ENCODE peak calls at places on chromosome 6, in ten cellular contexts. F is breast epithelium, L is gastrocnemius medialis, B is tibial nerve, E is A549, C is uterus, O is Peyer's patch, Z is stomach, H is ovary, S is adrenal gland. V is an unnamed sample. For H3K4me1 and H3K9me3, the result is how much of the 10 kb centered on the place peaks cover.

GRCh38 chr6:37474316-37474715 is 25.4 kb downstream of the CCDC167 start:
- DNase-seq in B (no peak), L (no peak), Z (no peak), E (no peak), F (no peak), O (no peak), C (no peak), S (no peak), H (no peak), V (no peak)

GRCh38 chr6:50362706-50363105 is 313.0 kb upstream of the DEFB112 start:
- DNase-seq in S (no peak), C (no peak), Z (no peak), O (no peak), F (no peak), H (no peak), L (no peak), B (no peak), E (no peak), V (no peak)

GRCh38 chr6:21595265-21595950 is 1.9 kb downstream of the SOX4 start:
- DNase-seq in C (peak), H (peak), S (peak), F (peak), Z (peak), L (no peak), B (peak), O (peak), E (peak), V (peak)

GRCh38 chr6:147867827-147868226 is 359.3 kb downstream of the SAMD5 start:
- DNase-seq in Z (no peak), B (no peak), L (no peak), E (no peak), H (no peak), C (no peak), S (no peak), F (no peak), O (no peak), V (no peak)

GRCh38 chr6:138815797-138816528 is 20.1 kb downstream of the ECT2L start:
- DNase-seq in C (no peak), S (peak), H (no peak), L (no peak), B (peak), E (peak), Z (no peak), F (no peak), O (no peak), V (no peak)

GRCh38 chr6:105985816-105986632 is 100.1 kb upstream of the PRDM1 start:
- DNase-seq in C (no peak), S (no peak), B (no peak), L (no peak), O (no peak), E (no peak), F (no peak), Z (no peak), H (peak), V (no peak)

GRCh38 chr6:70385931-70386330 is 27.4 kb upstream of the FAM135A start:
- DNase-seq in L (no peak), B (no peak), O (no peak), Z (no peak), E (no peak), F (no peak), S (no peak), C (no peak), H (no peak), V (no peak)

GRCh38 chr6:118810420-118811027 is 83.4 kb upstream of the ASF1A start:
- DNase-seq in O (no peak), B (no peak), E (no peak), L (no peak), F (no peak), C (no peak), S (peak), H (no peak), Z (peak), V (no peak)

GRCh38 chr6:131532476-131533108 is 40.4 kb upstream of the ARG1 start:
- DNase-seq in S (peak), F (no peak), Z (no peak), L (no peak), B (no peak), E (no peak), H (no peak), C (no peak), O (no peak), V (no peak)

GRCh38 chr6:105292689-105293339 is 110.1 kb downstream of the PREP start:
- DNase-seq in S (no peak), Z (no peak), L (no peak), E (no peak), F (no peak), H (no peak), O (no peak), C (no peak), B (no peak), V (no peak)

GRCh38 chr6:51360287-51360686 is 541.6 kb downstream of the TFAP2B start:
- DNase-seq in B (no peak), C (no peak), S (no peak), O (no peak), E (no peak), Z (no peak), L (no peak), H (no peak), F (no peak), V (no peak)

GRCh38 chr6:149026530-149026942 is 279.7 kb downstream of the UST start:
- DNase-seq in L (no peak), H (no peak), B (peak), Z (no peak), O (no peak), C (no peak), F (no peak), S (peak), E (peak), V (no peak)

GRCh38 chr6:140079328-140079727 is 704.9 kb upstream of the CITED2 start:
- DNase-seq in S (peak), Z (peak), B (no peak), H (peak), F (no peak), L (no peak), E (no peak), O (no peak), C (peak), V (peak)

GRCh38 chr6:93894521-93894920 is 475.2 kb upstream of the EPHA7 start:
- DNase-seq in F (no peak), S (no peak), E (no peak), O (no peak), C (no peak), B (no peak), H (no peak), L (no peak), Z (no peak), V (no peak)

GRCh38 chr6:110949679-110950285 is 8.7 kb upstream of the GTF3C6 start:
- DNase-seq in E (peak), O (no peak), F (no peak), Z (no peak), L (no peak), B (no peak), C (no peak), H (no peak), S (no peak), V (no peak)

GRCh38 chr6:142802124-142802523 is 142.9 kb downstream of the HIVEP2 start:
- DNase-seq in F (no peak), L (peak), O (no peak), Z (no peak), B (no peak), E (peak), C (peak), H (no peak), S (peak), V (no peak)

GRCh38 chr6:131146865-131147264 is 11.6 kb downstream of the AKAP7 start:
- DNase-seq in L (no peak), S (no peak), B (no peak), O (no peak), F (no peak), H (no peak), Z (no peak), E (no peak), C (no peak), V (no peak)

GRCh38 chr6:136158398-136158797 is 91.7 kb downstream of the MTFR2 start:
- DNase-seq in O (no peak), H (peak), F (no peak), E (no peak), S (peak), B (peak), C (peak), L (peak), Z (no peak), V (peak)

GRCh38 chr6:170101281-170102035 is 189.4 kb downstream of the DLL1 start:
- DNase-seq in B (no peak), Z (peak), H (peak), L (peak), F (peak), O (no peak), C (peak), S (no peak), E (no peak), V (peak)

GRCh38 chr6:109916759-109917158 is 61.4 kb upstream of the GPR6 start:
- DNase-seq in Z (no peak), B (no peak), L (no peak), C (no peak), H (no peak), F (no peak), E (no peak), S (no peak), O (no peak), V (no peak)

GRCh38 chr6:149331043-149331807 is 13.7 kb downstream of the TAB2 start:
- DNase-seq in H (no peak), C (no peak), Z (no peak), F (no peak), L (no peak), O (no peak), B (no peak), S (no peak), E (no peak), V (no peak)

GRCh38 chr6:139591075-139591474 is 216.6 kb upstream of the CITED2 start:
- DNase-seq in S (no peak), C (no peak), H (no peak), L (no peak), E (no peak), Z (no peak), B (no peak), O (no peak), F (no peak), V (no peak)

DNA sequence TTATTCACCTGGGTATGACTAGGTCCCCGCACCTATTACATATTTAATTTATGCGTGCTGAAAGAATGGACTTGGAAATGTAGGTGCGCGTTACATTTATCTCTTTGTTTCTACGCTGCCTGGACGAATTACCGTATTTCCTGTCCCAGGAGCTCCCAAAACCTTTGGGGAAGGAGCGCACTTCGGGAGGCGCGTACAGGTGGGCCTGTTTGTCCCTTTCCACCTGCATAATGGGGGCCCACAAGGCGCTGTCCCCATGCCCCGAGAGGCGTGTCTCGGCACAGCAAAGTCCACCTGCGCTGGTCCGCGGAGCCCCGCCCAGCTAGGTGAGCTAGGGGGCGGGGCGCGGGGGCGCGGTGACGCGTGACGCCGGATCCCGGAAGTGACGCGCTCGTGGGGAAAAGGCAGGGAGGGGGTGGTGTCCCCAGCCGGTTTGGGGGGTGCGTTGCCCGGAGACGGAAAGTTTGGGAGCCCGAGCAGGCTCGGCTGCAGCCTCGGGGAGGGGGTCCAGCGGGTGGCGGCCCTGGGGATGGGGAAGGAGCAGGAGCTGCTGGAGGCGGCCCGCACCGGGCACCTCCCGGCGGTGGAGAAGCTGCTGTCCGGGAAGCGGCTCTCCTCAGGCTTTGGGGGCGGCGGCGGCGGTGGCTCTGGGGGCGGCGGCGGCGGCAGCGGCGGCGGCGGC is at the start of gene ANKS1A:
- DNase-seq in B (peak), C (peak), L (peak), S (peak), E (peak), F (peak), Z (peak), O (peak), H (peak), V (peak)
- TF ChIP-seq POLR2A in B (no peak), C (peak), L (peak), S (peak), E (peak), F (peak), Z (no peak), O (peak), H (peak), V (peak)

GRCh38 chr6:157221049-157221816 is 102.1 kb downstream of the TMEM242 start:
- DNase-seq in O (peak), E (peak), F (peak), B (peak), C (peak), Z (peak), L (peak), S (peak), H (peak), V (peak)
- H3K4me1 ChIP-seq in O (under half), E (under half), F (under half), B (under half), C (under half), Z (under half), L (under half), S (under half), H (under half), V (under half)

GRCh38 chr6:27448456-27448855 is 24.4 kb downstream of the ZNF184 start:
- DNase-seq in L (no peak), S (no peak), C (no peak), B (no peak), E (no peak), Z (no peak), F (no peak), O (no peak), H (no peak), V (no peak)

GRCh38 chr6:27452496-27452897 is 20.4 kb downstream of the ZNF184 start:
- DNase-seq in B (no peak), F (no peak), E (peak), S (no peak), O (no peak), H (no peak), Z (no peak), C (no peak), L (no peak), V (no peak)

DNA sequence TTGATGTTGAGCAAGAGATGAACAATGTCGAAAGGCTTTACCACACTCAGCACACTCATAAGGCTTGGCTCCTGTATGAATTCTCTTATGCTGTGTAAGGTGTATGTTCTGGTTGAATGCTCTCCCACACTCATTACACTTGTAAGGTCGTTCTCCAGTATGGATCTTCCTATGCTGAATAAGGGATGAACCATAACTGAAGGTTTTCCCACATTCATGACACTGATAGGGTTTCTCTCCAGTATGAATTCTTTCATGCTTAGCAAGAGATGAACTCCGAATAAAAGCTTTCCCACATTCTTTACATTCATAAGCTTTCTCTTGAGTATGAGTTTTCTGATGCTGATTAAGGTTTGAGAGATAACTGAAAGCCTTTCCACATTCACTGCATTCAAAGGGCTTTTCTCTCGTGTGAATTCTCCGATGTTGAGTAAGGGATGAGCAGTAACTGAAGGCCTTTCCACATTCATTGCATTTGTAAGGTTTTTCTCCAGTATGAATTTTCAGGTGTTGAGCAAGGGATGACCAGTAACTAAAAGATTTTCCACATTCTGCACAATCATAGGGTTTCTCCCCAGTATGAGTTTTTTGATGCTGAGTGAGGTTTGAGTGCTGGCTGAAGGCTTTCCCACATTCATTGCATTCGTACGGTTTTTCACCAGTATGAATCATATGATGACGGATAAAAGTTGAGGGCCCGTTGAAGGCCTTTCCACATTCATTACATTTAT is 21.1 kb downstream of the ZNF184 start:
- DNase-seq in H (no peak), E (no peak), B (no peak), F (no peak), S (no peak), L (no peak), C (no peak), Z (no peak), O (no peak), V (no peak)
- H3K9me3 ChIP-seq in H (under half), E (half or more), B (under half), F (half or more), S (under half), L (under half), C (under half), Z (half or more), O (under half), V (under half)

GRCh38 chr6:30101939-30102700 is 10.8 kb downstream of the TRIM31 start:
- DNase-seq in Z (peak), O (peak), E (peak), F (peak), B (peak), H (peak), C (peak), S (peak), L (peak), V (peak)
- TF ChIP-seq POLR2A in Z (no peak), O (peak), E (peak), F (peak), B (peak), H (no peak), C (peak), S (peak), L (peak), V (peak)

GRCh38 chr6:157568702-157569101 is 187.7 kb downstream of the ZDHHC14 start:
- DNase-seq in S (no peak), F (no peak), E (no peak), C (no peak), O (no peak), Z (no peak), L (no peak), H (no peak), B (no peak), V (no peak)
- H3K4me1 ChIP-seq in S (under half), F (under half), E (under half), C (under half), O (under half), Z (under half), L (under half), H (under half), B (under half), V (under half)

GRCh38 chr6:321158-321438 is 28.8 kb downstream of the DUSP22 start:
- DNase-seq in B (no peak), S (no peak), O (peak), F (no peak), H (no peak), Z (no peak), C (no peak), L (no peak), E (no peak), V (no peak)
- H3K9me3 ChIP-seq in B (under half), S (under half), O (under half), F (under half), H (under half), Z (under half), C (under half), L (under half), E (under half), V (under half)

DNA sequence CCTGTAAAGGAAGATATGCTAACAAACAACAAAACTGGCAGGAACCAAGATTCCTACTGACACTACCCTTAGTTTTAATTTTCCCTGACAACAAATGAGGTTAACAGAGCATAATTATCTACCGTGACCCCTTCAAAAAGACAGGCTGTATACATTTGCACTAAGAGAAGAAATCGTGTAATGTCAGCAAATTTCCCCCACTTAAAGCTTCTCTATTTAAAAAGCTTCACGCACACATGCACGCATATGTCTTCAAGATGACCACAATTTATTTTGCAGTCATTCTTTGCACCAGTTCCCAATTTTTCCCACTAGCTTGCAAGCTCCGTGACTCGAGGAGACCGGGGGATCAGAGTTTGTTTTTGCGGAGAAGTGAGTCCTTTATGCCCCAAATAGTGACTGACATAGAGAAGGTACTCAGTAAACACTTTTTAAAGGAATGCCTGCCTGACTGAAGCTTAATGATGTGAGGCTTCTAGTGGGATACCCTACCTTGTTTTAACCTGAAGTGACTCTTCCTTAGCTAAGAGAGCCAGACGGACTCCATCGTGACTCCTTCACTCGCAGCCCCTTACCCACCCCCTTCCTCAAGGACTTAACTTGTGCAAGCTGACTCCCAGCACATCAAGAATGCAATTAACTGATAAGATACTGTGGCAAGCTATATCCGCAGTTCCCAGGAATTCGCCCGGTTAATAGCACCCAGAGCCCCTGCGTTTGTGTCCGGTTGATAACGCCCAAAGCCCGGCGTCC is 9.3 kb upstream of the NQO2 start:
- DNase-seq in L (no peak), E (no peak), S (peak), F (no peak), H (peak), O (peak), B (no peak), Z (no peak), C (no peak), V (no peak)
- TF ChIP-seq POLR2A in L (no peak), E (no peak), S (peak), F (no peak), H (peak), O (no peak), B (no peak), Z (no peak), C (no peak), V (no peak)

GRCh38 chr6:157524735-157525134 is 143.7 kb downstream of the ZDHHC14 start:
- DNase-seq in H (no peak), S (no peak), C (no peak), O (no peak), F (no peak), E (no peak), Z (no peak), B (no peak), L (no peak), V (no peak)
- H3K4me1 ChIP-seq in H (under half), S (under half), C (under half), O (under half), F (under half), E (under half), Z (under half), B (under half), L (under half), V (under half)

GRCh38 chr6:16810411-16810810 is 49.2 kb upstream of the ATXN1 start:
- DNase-seq in C (no peak), F (no peak), L (no peak), E (no peak), S (no peak), H (no peak), Z (no peak), O (no peak), B (no peak), V (no peak)

GRCh38 chr6:16812993-16813392 is 51.7 kb upstream of the ATXN1 start:
- DNase-seq in S (no peak), B (no peak), E (no peak), L (no peak), H (no peak), O (no peak), Z (no peak), C (no peak), F (no peak), V (no peak)

GRCh38 chr6:16811277-16811979 is 50.2 kb upstream of the ATXN1 start:
- DNase-seq in F (no peak), E (no peak), C (no peak), Z (no peak), S (no peak), H (no peak), B (no peak), O (no peak), L (no peak), V (no peak)

GRCh38 chr6:16807956-16808355 is 46.7 kb upstream of the ATXN1 start:
- DNase-seq in E (no peak), S (no peak), F (no peak), H (no peak), Z (no peak), C (no peak), B (no peak), L (no peak), O (no peak), V (no peak)

GRCh38 chr6:16809753-16810358 is 48.6 kb upstream of the ATXN1 start:
- DNase-seq in H (no peak), F (no peak), O (no peak), L (no peak), B (no peak), S (no peak), Z (no peak), E (no peak), C (no peak), V (no peak)
- H3K9me3 ChIP-seq in H (under half), F (under half), O (under half), L (under half), B (under half), S (under half), Z (under half), E (under half), C (under half), V (under half)

DNA sequence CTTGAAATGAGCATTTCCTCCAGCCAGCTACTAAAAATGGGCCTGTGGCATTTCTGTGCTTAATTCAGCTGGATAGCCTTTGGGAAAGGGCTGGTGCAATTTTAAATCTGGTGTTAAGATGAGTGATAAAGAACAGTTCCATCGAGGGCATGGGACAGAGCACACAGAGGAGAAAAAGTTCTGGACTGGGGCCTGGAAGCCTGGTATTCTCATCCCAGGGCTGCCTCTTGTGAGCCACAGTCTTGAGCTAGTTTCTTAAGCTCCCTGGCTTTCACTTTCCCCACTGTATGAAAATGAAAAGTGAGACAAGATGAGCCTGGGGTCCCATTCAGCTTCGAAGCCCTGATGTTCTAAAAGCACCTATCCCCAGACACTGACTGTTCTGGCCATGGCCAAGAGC is 14.3 kb upstream of the LAMA4 start:
- DNase-seq in Z (no peak), C (no peak), S (no peak), L (no peak), F (no peak), E (no peak), H (no peak), O (no peak), B (no peak), V (no peak)
- TF ChIP-seq POLR2A in Z (no peak), C (no peak), S (no peak), L (no peak), F (no peak), E (no peak), H (no peak), O (no peak), B (no peak), V (no peak)